ENCODE peak calls at places on chromosomes 12 and 14, in eight cellular contexts. E is activated CD8-positive, alpha-beta T cell treated with anti-CD3 and anti-CD28 coated beads for 36 hours; T is M059J; O is lower lobe of right lung; K is stimulated activated CD8-positive, alpha-beta memory T cell treated with anti-CD3 and anti-CD28 coated beads, Interleukin-7, amount 100 ng/mL, for 1 hour; F is mucosa of gallbladder; A is HTR-8/SVneo; C is SK-N-SH. X is an unnamed sample.

GRCh38 chr12:106527356-106527755 is 55.4 kb upstream of the RFX4 start:
- DNase-seq in E (no peak), T (peak), O (no peak), K (no peak), F (no peak), A (no peak), C (no peak), X (no peak)

GRCh38 chr14:44531648-44532047 is 24.6 kb upstream of the FSCB start:
- DNase-seq in E (no peak), T (no peak), O (no peak), K (no peak), F (no peak), A (no peak), C (no peak), X (no peak)

GRCh38 chr12:49461221-49461620 is 77.6 kb upstream of the KCNH3 start:
- DNase-seq in E (no peak), T (no peak), O (no peak), K (no peak), F (no peak), A (no peak), C (no peak), X (no peak)

GRCh38 chr14:55954108-55954507 is 164.1 kb upstream of the PELI2 start:
- DNase-seq in E (no peak), T (no peak), O (no peak), K (no peak), F (no peak), A (no peak), C (no peak), X (no peak)

GRCh38 chr14:93929048-93929535 is 1.9 kb downstream of the FAM181A start:
- DNase-seq in E (no peak), T (no peak), O (no peak), K (no peak), F (no peak), A (no peak), C (no peak), X (no peak)

GRCh38 chr14:77580477-77580876 is 36.0 kb downstream of the SPTLC2 start:
- DNase-seq in E (no peak), T (peak), O (no peak), K (no peak), F (no peak), A (no peak), C (no peak), X (no peak)

GRCh38 chr12:62886796-62887195 is 48.2 kb downstream of the PPM1H start:
- DNase-seq in E (no peak), T (no peak), O (no peak), K (no peak), F (no peak), A (no peak), C (no peak), X (no peak)

GRCh38 chr14:39016733-39017095 is 86.3 kb downstream of the SEC23A start:
- DNase-seq in E (no peak), T (no peak), O (no peak), K (no peak), F (no peak), A (no peak), C (no peak), X (no peak)

GRCh38 chr14:33556382-33557121 is 394.3 kb downstream of the EGLN3 start:
- DNase-seq in E (no peak), T (peak), O (no peak), K (no peak), F (no peak), A (peak), C (no peak), X (no peak)

GRCh38 chr14:98069712-98070133 is 1202.3 kb downstream of the BCL11B start:
- DNase-seq in E (no peak), T (peak), O (no peak), K (no peak), F (peak), A (no peak), C (no peak), X (no peak)

GRCh38 chr14:98182385-98183055 is 1089.5 kb downstream of the BCL11B start:
- DNase-seq in E (peak), T (peak), O (no peak), K (no peak), F (peak), A (no peak), C (no peak), X (peak)

GRCh38 chr14:53599221-53599945 is 357.2 kb downstream of the BMP4 start:
- DNase-seq in E (no peak), T (no peak), O (no peak), K (no peak), F (no peak), A (no peak), C (no peak), X (no peak)

GRCh38 chr12:120264511-120265202 is 873 bp downstream of the PXN start:
- DNase-seq in E (peak), T (peak), O (no peak), K (no peak), F (no peak), A (no peak), C (no peak), X (peak)

GRCh38 chr12:107895966-107896365 is 121.5 kb downstream of the ASCL4 start:
- DNase-seq in E (no peak), T (no peak), O (no peak), K (no peak), F (no peak), A (no peak), C (no peak), X (no peak)